ENCODE peak calls at places on chromosomes 11 and 22, in six cellular contexts. Y is right lobe of liver; O is body of pancreas; L is astrocyte; Z is fibroblast of lung; F is CD8-positive, alpha-beta T cell. B is an unnamed sample. For H3K4me1, the result is how much of the 10 kb centered on the place peaks cover.

GRCh38 chr22:22446527-22446926 is 62.0 kb downstream of the ZNF280B start:
- DNase-seq in Y (no peak), O (no peak), L (peak), Z (peak), F (no peak), B (no peak)

GRCh38 chr11:40281055-40281580 is 1178.3 kb downstream of the LRRC4C start:
- DNase-seq in Y (no peak), O (no peak), L (peak), Z (no peak), F (no peak), B (no peak)

GRCh38 chr22:41664490-41664889 is 24.2 kb downstream of the SNU13 start:
- DNase-seq in Y (no peak), O (no peak), L (no peak), Z (no peak), F (no peak), B (no peak)

GRCh38 chr22:42757475-42757874 is 36.8 kb upstream of the A4GALT start:
- DNase-seq in Y (no peak), O (no peak), L (peak), Z (peak), F (no peak), B (no peak)

GRCh38 chr11:59173080-59173963 is 1.4 kb downstream of the DTX4 start:
- DNase-seq in Y (peak), O (peak), L (peak), Z (no peak), F (no peak), B (no peak)

GRCh38 chr22:48832592-48832991 is 995.1 kb downstream of the BRD1 start:
- DNase-seq in Y (no peak), O (no peak), L (no peak), Z (no peak), F (no peak), B (no peak)

GRCh38 chr11:116731097-116731761 is 41.6 kb downstream of the BUD13 start:
- DNase-seq in Y (no peak), O (no peak), L (peak), Z (peak), F (no peak), B (no peak)

GRCh38 chr22:26139320-26139719 is 29.9 kb upstream of the SEZ6L start:
- DNase-seq in Y (no peak), O (peak), L (no peak), Z (no peak), F (no peak), B (no peak)

GRCh38 chr11:22640862-22641261 is 15.2 kb upstream of the FANCF start:
- DNase-seq in Y (no peak), O (no peak), L (no peak), Z (no peak), F (no peak), B (no peak)

GRCh38 chr22:18113680-18114394 is 3.2 kb downstream of the TUBA8 start:
- DNase-seq in Y (no peak), O (no peak), L (no peak), Z (no peak), F (no peak), B (no peak)

GRCh38 chr11:112877561-112877960 is 83.7 kb upstream of the NCAM1 start:
- DNase-seq in Y (no peak), O (no peak), L (no peak), Z (no peak), F (no peak), B (no peak)

GRCh38 chr11:103927535-103927934 is 108.9 kb upstream of the DDI1 start:
- DNase-seq in Y (no peak), O (no peak), L (no peak), Z (peak), F (no peak), B (no peak)

GRCh38 chr11:118622376-118623290 is 15.2 kb downstream of the PHLDB1 start:
- DNase-seq in Y (no peak), O (peak), L (peak), Z (peak), F (no peak), B (no peak)

GRCh38 chr11:12767022-12767421 is 92.8 kb downstream of the TEAD1 start:
- DNase-seq in Y (no peak), O (no peak), L (no peak), Z (no peak), F (no peak), B (no peak)

GRCh38 chr11:26493616-26494015 is 78.4 kb downstream of the MUC15 start:
- DNase-seq in Y (no peak), O (no peak), L (no peak), Z (no peak), F (no peak), B (no peak)

GRCh38 chr11:105670811-105671210 is 60.9 kb downstream of the GRIA4 start:
- DNase-seq in Y (no peak), O (no peak), L (peak), Z (no peak), F (no peak), B (no peak)

GRCh38 chr11:124961972-124962609 is 8.1 kb downstream of the CCDC15 start:
- DNase-seq in Y (no peak), O (peak), L (peak), Z (peak), F (no peak), B (peak)

GRCh38 chr11:4677948-4678347 is 19.7 kb downstream of the OR51E2 start:
- DNase-seq in Y (no peak), O (no peak), L (no peak), Z (no peak), F (no peak), B (no peak)

GRCh38 chr11:106233191-106233590 is 155.7 kb downstream of the AASDHPPT start:
- DNase-seq in Y (no peak), O (no peak), L (no peak), Z (no peak), F (no peak), B (no peak)

GRCh38 chr11:12826441-12826840 is 152.2 kb downstream of the TEAD1 start:
- DNase-seq in Y (no peak), O (no peak), L (peak), Z (no peak), F (no peak), B (no peak)

GRCh38 chr11:130705670-130706421 is 210.4 kb downstream of the SNX19 start:
- DNase-seq in Y (no peak), O (no peak), L (peak), Z (no peak), F (no peak), B (no peak)

GRCh38 chr11:96073536-96073935 is 149.6 kb upstream of the MTMR2 start:
- DNase-seq in Y (no peak), O (peak), L (no peak), Z (no peak), F (no peak), B (no peak)

GRCh38 chr11:132519226-132519860 is 1013.0 kb downstream of the OPCML start:
- DNase-seq in Y (no peak), O (no peak), L (peak), Z (no peak), F (no peak), B (no peak)

GRCh38 chr22:22398530-22399327 is 109.8 kb downstream of the ZNF280B start:
- DNase-seq in Y (no peak), O (no peak), L (no peak), Z (no peak), F (no peak), B (no peak)

GRCh38 chr11:19919050-19919561 is 206.5 kb downstream of the NAV2 start:
- DNase-seq in Y (peak), O (peak), L (peak), Z (peak), F (no peak), B (no peak)

GRCh38 chr11:114886644-114887259 is 208.4 kb downstream of the NXPE2 start:
- DNase-seq in Y (no peak), O (no peak), L (peak), Z (no peak), F (no peak), B (no peak)

GRCh38 chr11:18384157-18384641 is 10.2 kb upstream of the LDHA start:
- DNase-seq in Y (peak), O (peak), L (peak), Z (peak), F (no peak), B (peak)
- H3K4me1 ChIP-seq in Y (under half), O (under half), L (under half), Z (under half), F (under half), B (under half)

GRCh38 chr11:1570531-1570895 is 1.6 kb downstream of the DUSP8 start:
- DNase-seq in Y (peak), O (no peak), L (no peak), Z (no peak), F (no peak), B (no peak)
- H3K4me1 ChIP-seq in Y (under half), O (half or more), L (under half), Z (under half), F (half or more), B (under half)

GRCh38 chr11:6388747-6389146 is 1.5 kb upstream of the SMPD1 start:
- DNase-seq in Y (no peak), O (no peak), L (no peak), Z (no peak), F (no peak), B (no peak)

GRCh38 chr11:6389921-6390717 is at the start of gene SMPD1:
- DNase-seq in Y (peak), O (peak), L (peak), Z (peak), F (peak), B (peak)

GRCh38 chr11:6387811-6388599 is 2.3 kb upstream of the SMPD1 start:
- DNase-seq in Y (no peak), O (no peak), L (peak), Z (peak), F (no peak), B (no peak)

GRCh38 chr11:6390718-6391547 is 659 bp downstream of the SMPD1 start:
- DNase-seq in Y (no peak), O (no peak), L (no peak), Z (no peak), F (no peak), B (no peak)

DNA sequence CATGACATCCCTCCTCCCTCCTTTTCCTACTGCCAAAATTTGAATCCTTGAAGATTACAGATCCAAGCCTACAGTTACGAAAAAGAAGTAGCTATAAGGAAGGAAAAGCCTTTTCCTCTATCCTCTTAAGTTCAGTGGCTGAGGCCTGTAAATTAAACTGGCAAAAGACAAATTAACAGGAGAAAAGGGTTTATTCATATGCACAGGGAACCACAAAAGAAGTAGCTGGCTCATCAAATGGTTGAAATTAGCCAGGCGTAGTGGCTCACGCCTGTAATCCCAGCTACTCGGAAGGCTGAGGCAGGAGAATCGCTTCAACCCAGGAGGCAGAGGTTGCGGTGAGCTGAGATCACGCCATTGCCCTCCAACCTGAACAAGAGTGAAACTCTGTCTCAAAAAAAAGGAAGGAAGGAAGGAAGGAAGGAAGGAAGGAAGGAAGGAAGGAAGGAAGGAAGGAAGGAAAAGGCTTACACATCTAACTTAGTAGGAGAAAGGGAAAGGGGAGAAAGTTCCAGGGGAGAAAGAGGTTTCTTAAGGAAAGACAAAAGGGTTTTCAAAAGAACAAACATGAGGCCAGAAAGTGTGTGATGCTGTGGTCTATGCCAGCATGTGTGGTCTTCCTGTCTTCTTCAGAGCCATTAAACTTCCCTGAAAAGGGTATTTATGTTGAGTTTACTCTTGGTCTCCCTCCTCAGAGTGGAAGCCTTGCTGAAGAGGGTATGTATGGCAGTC is 5.1 kb upstream of the SMPD1 start:
- DNase-seq in Y (no peak), O (no peak), L (no peak), Z (no peak), F (no peak), B (no peak)
- H3K4me1 ChIP-seq in Y (under half), O (under half), L (under half), Z (under half), F (under half), B (under half)

GRCh38 chr11:122248939-122249338 is 132.9 kb upstream of the BLID start:
- DNase-seq in Y (no peak), O (no peak), L (peak), Z (no peak), F (no peak), B (no peak)
- H3K4me1 ChIP-seq in Y (under half), O (under half), L (under half), Z (under half), F (under half), B (under half)

DNA sequence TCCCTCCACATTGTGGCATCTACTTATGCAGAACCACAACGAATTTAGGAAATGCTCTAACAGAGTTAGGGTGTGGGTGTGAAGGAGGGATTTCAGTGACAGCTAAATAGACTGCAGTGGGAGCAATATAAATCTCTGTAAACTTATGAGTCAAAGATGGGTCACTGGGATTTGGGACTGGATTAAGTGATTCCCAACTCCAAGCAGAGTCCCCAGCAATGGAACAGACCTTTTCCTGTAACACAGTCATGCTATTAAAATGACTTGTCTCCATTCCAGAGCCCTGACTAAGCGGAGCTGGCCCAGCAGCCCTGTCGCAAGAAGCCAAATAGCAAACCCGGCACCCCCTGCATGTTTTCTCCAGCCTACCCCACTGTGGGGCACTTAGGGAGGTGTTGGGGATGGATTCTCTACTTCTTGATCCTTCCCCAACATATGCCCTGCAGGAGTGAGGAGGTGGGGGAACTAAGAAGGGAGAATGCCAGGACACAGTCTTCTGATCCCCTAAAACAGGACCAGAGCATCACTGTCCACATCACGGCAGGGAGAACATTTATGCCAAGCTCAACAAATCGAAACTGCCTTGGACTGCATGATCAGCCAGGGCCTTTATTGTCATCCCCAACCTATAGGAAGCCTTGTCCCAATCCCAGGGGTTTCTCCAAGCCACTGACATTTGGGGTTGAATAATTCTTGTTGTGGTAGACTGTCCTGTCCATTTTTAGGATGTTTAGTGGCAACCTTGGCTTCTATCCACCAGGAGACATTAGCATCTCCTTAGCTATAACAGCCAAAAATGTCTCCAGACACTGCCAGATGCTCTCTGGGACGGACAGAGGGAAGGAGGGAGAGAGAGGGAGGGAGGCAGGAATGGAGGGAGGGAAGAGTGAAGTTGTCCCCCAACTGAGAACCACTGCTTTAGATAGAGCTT is 36.9 kb downstream of the RPL27A start:
- DNase-seq in Y (no peak), O (peak), L (peak), Z (peak), F (no peak), B (no peak)
- H3K4me1 ChIP-seq in Y (under half), O (half or more), L (half or more), Z (half or more), F (under half), B (under half)

GRCh38 chr22:40322818-40323447 is 23.4 kb upstream of the ADSL start:
- DNase-seq in Y (no peak), O (no peak), L (no peak), Z (no peak), F (no peak), B (no peak)
- H3K4me1 ChIP-seq in Y (under half), O (under half), L (under half), Z (under half), F (half or more), B (under half)

DNA sequence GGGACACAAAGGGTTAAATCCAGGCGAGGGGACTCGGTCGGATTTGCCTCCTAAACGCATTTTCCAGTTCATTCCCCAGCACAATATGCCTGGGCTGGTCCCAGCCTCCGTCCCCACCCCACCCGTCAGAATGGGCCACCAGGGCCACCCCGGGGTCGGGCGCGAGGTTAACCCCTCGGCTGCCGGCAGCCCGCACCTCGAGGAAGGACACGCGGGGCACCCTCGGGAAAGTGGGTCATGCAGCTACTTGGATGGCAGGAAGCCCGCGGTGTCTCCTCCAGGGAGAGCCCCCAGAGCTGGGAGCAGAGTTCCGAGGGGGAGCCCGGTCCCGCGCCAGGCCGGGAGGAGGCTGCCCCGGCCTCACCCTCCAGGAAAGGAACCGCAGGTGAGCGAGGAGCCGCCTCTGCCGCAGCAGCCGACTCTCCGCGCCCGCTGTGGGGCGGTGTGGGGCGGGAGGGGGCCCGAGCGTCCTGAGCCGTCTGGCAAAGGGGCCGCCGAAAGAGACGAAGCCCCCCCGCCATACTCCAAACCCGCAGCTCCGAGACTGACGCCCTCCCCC is 1.4 kb downstream of the NECTIN1 start:
- DNase-seq in Y (peak), O (peak), L (no peak), Z (no peak), F (no peak), B (no peak)
- H3K4me1 ChIP-seq in Y (under half), O (under half), L (under half), Z (under half), F (under half), B (under half)

DNA sequence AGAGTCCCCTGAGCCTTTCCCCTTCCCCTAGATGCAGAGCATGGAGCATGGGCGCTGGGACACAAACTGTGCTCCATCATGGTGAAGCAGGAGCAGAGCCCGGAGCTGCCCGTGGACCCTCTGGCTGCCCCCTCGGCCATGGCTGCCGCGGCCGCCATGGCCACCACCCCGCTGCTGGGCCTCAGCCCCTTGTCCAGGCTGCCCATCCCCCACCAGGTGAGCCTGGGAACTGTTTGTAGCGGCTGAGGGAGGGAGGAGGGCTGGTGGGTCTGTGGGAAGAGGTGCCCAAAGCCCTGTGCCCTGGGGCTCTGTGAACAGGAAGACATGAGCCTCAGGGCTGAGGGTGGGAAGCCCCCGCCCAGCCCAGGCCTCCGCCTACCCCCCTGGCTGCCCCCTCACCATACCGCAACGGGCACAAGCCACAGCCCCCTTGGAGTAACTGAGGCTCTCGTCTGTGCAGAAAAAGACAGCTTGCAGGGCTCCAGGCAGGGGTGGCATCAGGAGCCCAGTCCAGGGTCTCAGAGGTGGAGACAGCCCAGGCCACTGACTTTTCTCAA is 30.4 kb downstream of the CREB3L1 start:
- DNase-seq in Y (no peak), O (no peak), L (no peak), Z (no peak), F (no peak), B (no peak)
- H3K4me1 ChIP-seq in Y (under half), O (under half), L (under half), Z (under half), F (under half), B (under half)

B was measured in naive thymus-derived CD4-positive, alpha-beta T cell.